ENCODE peak calls at places on chromosomes 7 and 10, in six cellular contexts. G, M, I, P, Y and F are unnamed samples.

GRCh38 chr7:128231021-128231420 is 10.1 kb upstream of the LEP start:
- DNase-seq in Y (no peak), M (no peak), P (no peak), I (no peak), G (no peak), F (no peak)

GRCh38 chr10:30510184-30510931 is 76.4 kb downstream of the MAP3K8 start:
- DNase-seq in G (no peak), Y (peak; percentile 50), P (no peak), M (peak; percentile 33), I (peak; percentile 61), F (peak; percentile 68)

GRCh38 chr7:130430841-130431713 is 9.7 kb downstream of the CEP41 start:
- DNase-seq in G (no peak), M (peak; percentile 55), I (peak; percentile 93), Y (no peak), P (no peak), F (no peak)

GRCh38 chr7:5755704-5756131 is 25.7 kb downstream of the RNF216 start:
- DNase-seq in M (peak; percentile 37), Y (peak; percentile 55), G (no peak), P (no peak), I (peak; percentile 82), F (no peak)

GRCh38 chr7:45957721-45958120 is 36.6 kb upstream of the IGFBP3 start:
- DNase-seq in Y (no peak), P (no peak), I (no peak), M (no peak), G (no peak), F (no peak)

GRCh38 chr10:60921631-60922030 is 22.4 kb downstream of the RHOBTB1 start:
- DNase-seq in I (no peak), M (no peak), P (no peak), Y (no peak), G (peak; percentile 4), F (no peak)

GRCh38 chr10:28714401-28715053 is 37.2 kb downstream of the BAMBI start:
- DNase-seq in P (no peak), G (no peak), Y (no peak), M (no peak), I (no peak), F (no peak)

GRCh38 chr7:27520828-27521790 is 141.6 kb downstream of the HIBADH start:
- DNase-seq in M (peak; percentile 56), G (no peak), Y (peak; percentile 75), P (peak; percentile 28), I (peak; percentile 96), F (no peak)

GRCh38 chr10:124053971-124054370 is 39.4 kb downstream of the CHST15 start:
- DNase-seq in Y (no peak), I (no peak), G (no peak), M (no peak), P (no peak), F (no peak)

GRCh38 chr10:103824281-103824680 is 31.1 kb downstream of the SH3PXD2A start:
- DNase-seq in P (no peak), I (no peak), G (no peak), Y (no peak), M (no peak), F (no peak)

GRCh38 chr10:101285093-101285463 is 55.8 kb upstream of the LBX1 start:
- DNase-seq in G (no peak), I (no peak), M (no peak), Y (no peak), P (no peak), F (no peak)

GRCh38 chr10:119165171-119166110 is at the start of gene SFXN4:
- DNase-seq in G (peak; percentile 80), I (peak; percentile 43), Y (no peak), M (no peak), P (peak; percentile 83), F (peak; percentile 91)

GRCh38 chr7:45872116-45873034 is 507 bp downstream of the CCDC201 start:
- DNase-seq in M (no peak), P (no peak), G (peak; percentile 20), Y (no peak), I (no peak), F (no peak)

GRCh38 chr10:122143238-122143841 is 127.8 kb upstream of the BTBD16 start:
- DNase-seq in M (no peak), P (no peak), G (no peak), I (no peak), Y (no peak), F (no peak)

GRCh38 chr7:90717286-90718060 is 121.4 kb downstream of the CDK14 start:
- DNase-seq in I (peak; percentile 54), G (no peak), M (no peak), P (peak; percentile 47), Y (no peak), F (no peak)

GRCh38 chr7:50940621-50941020 is 157.9 kb upstream of the GRB10 start:
- DNase-seq in I (no peak), G (no peak), Y (no peak), P (no peak), M (no peak), F (no peak)

GRCh38 chr10:61606971-61607907 is 55.5 kb upstream of the CABCOCO1 start:
- DNase-seq in M (no peak), P (no peak), G (peak; percentile 11), I (peak; percentile 30), Y (no peak), F (no peak)

GRCh38 chr7:77745746-77746145 is 49.5 kb downstream of the RSBN1L start:
- DNase-seq in Y (no peak), I (no peak), P (no peak), M (no peak), G (no peak), F (no peak)

GRCh38 chr10:12483996-12484944 is 134.9 kb downstream of the CAMK1D start:
- DNase-seq in P (no peak), I (no peak), G (no peak), M (no peak), Y (no peak), F (no peak)

GRCh38 chr7:74672343-74672915 is 14.9 kb downstream of the GTF2I start:
- DNase-seq in G (no peak), P (no peak), M (no peak), Y (no peak), I (no peak), F (no peak)

GRCh38 chr10:74282151-74282852 is 131.3 kb downstream of the ADK start:
- DNase-seq in I (peak; percentile 79), P (no peak), G (no peak), M (peak; percentile 53), Y (peak; percentile 68), F (no peak)

GRCh38 chr10:131729938-131730660 is 170.7 kb upstream of the PPP2R2D start:
- DNase-seq in Y (no peak), G (no peak), M (no peak), P (peak; percentile 21), I (no peak), F (no peak)

GRCh38 chr10:79420974-79421688 is 24.3 kb downstream of the ZCCHC24 start:
- DNase-seq in M (no peak), I (no peak), P (no peak), Y (no peak), G (no peak), F (no peak)

GRCh38 chr10:28875535-28876208 is 198.4 kb downstream of the BAMBI start:
- DNase-seq in M (no peak), Y (no peak), G (no peak), I (no peak), P (no peak), F (no peak)

GRCh38 chr7:92135490-92135889 is 1.2 kb upstream of the CYP51A1 start:
- DNase-seq in M (no peak), P (no peak), G (peak; percentile 5), Y (no peak), I (peak; percentile 39), F (no peak)

GRCh38 chr10:91309711-91310110 is 89.2 kb downstream of the PCGF5 start:
- DNase-seq in G (no peak), I (no peak), M (no peak), P (no peak), Y (no peak), F (no peak)

GRCh38 chr10:91311601-91312000 is 91.1 kb downstream of the PCGF5 start:
- DNase-seq in Y (peak; percentile 68), G (no peak), P (no peak), I (peak; percentile 65), M (no peak), F (no peak)

GRCh38 chr10:91312031-91312733 is 91.7 kb downstream of the PCGF5 start:
- DNase-seq in G (no peak), Y (peak; percentile 16), M (no peak), P (no peak), I (peak; percentile 49), F (no peak)

DNA sequence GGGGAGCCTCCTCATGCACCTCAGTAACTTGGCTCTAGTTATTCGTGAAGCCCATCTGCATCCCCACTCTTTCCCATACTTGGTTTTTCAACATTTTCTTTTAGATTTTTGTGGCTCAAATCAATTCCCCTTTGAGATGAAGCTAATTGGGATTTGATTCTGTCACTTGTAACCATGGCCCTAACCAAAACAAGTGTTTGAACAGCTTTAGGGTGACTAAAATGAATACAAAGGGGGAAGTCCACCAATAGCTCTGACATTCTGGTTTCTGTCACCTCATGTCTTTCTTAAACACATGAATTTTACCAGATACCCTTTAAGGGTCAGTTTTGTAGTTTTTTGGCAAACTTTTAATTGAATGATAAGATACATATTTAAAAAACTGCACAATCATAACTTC is 87.0 kb downstream of the PCGF5 start:
- DNase-seq in G (no peak), P (no peak), I (no peak), M (no peak), Y (no peak), F (peak; percentile 36)
- TF ChIP-seq CTCF in G (no peak), P (no peak), I (no peak), M (no peak), Y (no peak), F (no peak)

DNA sequence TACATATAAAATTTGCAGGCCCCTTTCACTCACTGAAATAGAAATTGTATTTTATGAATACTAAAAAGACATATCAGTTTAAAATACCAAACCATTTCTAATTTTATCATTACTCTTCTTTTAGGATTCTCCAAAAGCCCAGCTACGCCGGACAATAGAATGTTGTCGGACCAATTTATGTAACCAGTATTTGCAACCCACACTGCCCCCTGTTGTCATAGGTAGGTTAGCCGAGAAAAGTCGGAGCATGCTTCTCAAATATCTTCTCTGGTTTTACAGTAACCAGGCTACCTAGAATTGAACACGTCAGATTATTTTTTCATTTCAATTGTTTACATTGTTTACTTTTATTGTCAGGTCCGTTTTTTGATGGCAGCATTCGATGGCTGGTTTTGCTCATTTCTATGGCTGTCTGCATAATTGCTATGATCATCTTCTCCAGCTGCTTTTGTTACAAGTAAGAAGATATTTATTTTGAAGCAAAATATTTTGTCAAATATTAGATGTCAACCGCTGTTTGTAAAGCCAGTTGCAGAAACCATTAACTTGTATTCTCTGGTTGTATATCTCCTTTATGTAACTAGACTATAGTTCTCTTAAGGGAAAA is 57.6 kb downstream of the MMRN2 start:
- DNase-seq in P (peak; percentile 63), M (no peak), G (peak; percentile 33), Y (peak; percentile 40), I (peak; percentile 80), F (peak; percentile 56)
- TF ChIP-seq CTCF in P (peak; percentile 74), M (peak; percentile 69), G (peak; percentile 76), Y (peak; percentile 70), I (peak; percentile 75), F (peak; percentile 66)

GRCh38 chr10:70558871-70559810 is 43.4 kb downstream of the PRF1 start:
- DNase-seq in G (peak; percentile 72), M (no peak), Y (no peak), P (peak; percentile 63), I (peak; percentile 57), F (peak; percentile 78)
- TF ChIP-seq CTCF in G (peak; percentile 83), M (peak; percentile 47), Y (peak; percentile 54), P (peak; percentile 47), I (peak; percentile 55), F (peak; percentile 45)

GRCh38 chr10:92573091-92573797 is 649 bp downstream of the IDE start:
- DNase-seq in Y (no peak), G (peak; percentile 40), I (peak; percentile 47), P (peak; percentile 29), M (no peak), F (peak; percentile 21)
- TF ChIP-seq CTCF in Y (no peak), G (peak; percentile 8), I (peak; percentile 3), P (no peak), M (peak; percentile 11), F (no peak)